ENCODE peak calls at places on chromosomes 3 and 15, in eight cellular contexts. E, N, D, Q, Z, B, M and F are unnamed samples. For H3K4me1, the result is how much of the 10 kb centered on the place peaks cover.

GRCh38 chr3:30631237-30631961 is 25.0 kb downstream of the TGFBR2 start:
- DNase-seq in N (no peak), E (no peak), Q (no peak), Z (peak), D (no peak), B (peak), M (peak), F (no peak)

GRCh38 chr15:70627734-70628541 is 135.4 kb downstream of the UACA start:
- DNase-seq in Q (no peak), M (no peak), N (no peak), E (peak), Z (no peak), D (no peak), B (no peak), F (no peak)

GRCh38 chr3:178320481-178321352 is 215.5 kb upstream of the KCNMB2 start:
- DNase-seq in Z (no peak), D (no peak), B (no peak), N (no peak), E (no peak), Q (peak), M (peak), F (no peak)

GRCh38 chr3:141321109-141321497 is 47.2 kb upstream of the ZBTB38 start:
- DNase-seq in E (no peak), D (no peak), M (peak), Z (no peak), B (no peak), N (no peak), Q (no peak), F (no peak)

GRCh38 chr3:193710286-193711164 is 117.5 kb downstream of the OPA1 start:
- DNase-seq in E (no peak), N (no peak), Q (no peak), D (no peak), B (no peak), M (no peak), Z (no peak), F (no peak)

GRCh38 chr3:165075695-165076094 is 2.6 kb downstream of the SI start:
- DNase-seq in D (no peak), Z (no peak), M (no peak), Q (no peak), B (no peak), E (no peak), N (no peak), F (no peak)

GRCh38 chr15:58454950-58455401 is 23.2 kb downstream of the LIPC start:
- DNase-seq in M (no peak), N (no peak), Z (no peak), D (no peak), Q (no peak), E (no peak), B (no peak), F (no peak)

GRCh38 chr3:188646592-188646991 is 492.6 kb downstream of the LPP start:
- DNase-seq in E (no peak), D (no peak), Q (no peak), Z (no peak), M (peak), B (no peak), N (no peak), F (no peak)

GRCh38 chr3:24375947-24376384 is 118.7 kb downstream of the THRB start:
- DNase-seq in E (no peak), B (no peak), N (no peak), Z (no peak), M (no peak), D (no peak), Q (peak), F (no peak)

GRCh38 chr3:98702166-98702565 is 61.0 kb upstream of the ST3GAL6 start:
- DNase-seq in N (no peak), Z (no peak), D (no peak), M (peak), B (no peak), E (no peak), Q (no peak), F (no peak)

GRCh38 chr3:43766672-43767465 is 76.1 kb downstream of the ABHD5 start:
- DNase-seq in D (no peak), Q (no peak), N (no peak), M (no peak), B (no peak), Z (no peak), E (no peak), F (no peak)

GRCh38 chr15:44193651-44194396 is 1.2 kb downstream of the FRMD5 start:
- DNase-seq in B (no peak), M (peak), E (no peak), D (no peak), N (no peak), Q (no peak), Z (no peak), F (no peak)

GRCh38 chr3:76991165-76991564 is 48.7 kb upstream of the ROBO2 start:
- DNase-seq in E (no peak), N (no peak), B (no peak), D (no peak), Q (no peak), Z (no peak), M (no peak), F (no peak)

GRCh38 chr15:90619468-90619867 is 89.7 kb downstream of the CRTC3 start:
- DNase-seq in Q (no peak), D (no peak), Z (no peak), E (no peak), M (no peak), B (no peak), N (no peak), F (no peak)

GRCh38 chr3:60979861-60980739 is 271.2 kb downstream of the FHIT start:
- DNase-seq in D (no peak), M (peak), Q (no peak), N (no peak), E (no peak), B (no peak), Z (no peak), F (no peak)

GRCh38 chr15:57391537-57391936 is 15.2 kb downstream of the CGNL1 start:
- DNase-seq in Q (no peak), D (no peak), E (no peak), B (no peak), M (no peak), Z (no peak), N (no peak), F (no peak)

GRCh38 chr3:10378742-10379141 is 57.8 kb upstream of the SEC13 start:
- DNase-seq in E (no peak), Z (no peak), D (no peak), Q (no peak), N (no peak), M (no peak), B (no peak), F (no peak)

GRCh38 chr15:31223478-31224350 is 102.9 kb upstream of the KLF13 start:
- DNase-seq in Z (no peak), N (no peak), D (no peak), B (no peak), E (no peak), M (no peak), Q (no peak), F (no peak)

GRCh38 chr3:101827211-101828174 is 21.8 kb upstream of the NFKBIZ start:
- DNase-seq in B (peak), D (no peak), Z (peak), Q (peak), M (peak), N (peak), E (peak), F (peak)

GRCh38 chr3:105730973-105731372 is 137.8 kb downstream of the CBLB start:
- DNase-seq in Q (no peak), N (no peak), M (no peak), E (no peak), Z (no peak), B (no peak), D (no peak), F (no peak)

GRCh38 chr15:59892995-59893394 is 111.1 kb upstream of the FOXB1 start:
- DNase-seq in D (no peak), B (no peak), Z (no peak), N (no peak), Q (no peak), E (no peak), M (no peak), F (no peak)

DNA sequence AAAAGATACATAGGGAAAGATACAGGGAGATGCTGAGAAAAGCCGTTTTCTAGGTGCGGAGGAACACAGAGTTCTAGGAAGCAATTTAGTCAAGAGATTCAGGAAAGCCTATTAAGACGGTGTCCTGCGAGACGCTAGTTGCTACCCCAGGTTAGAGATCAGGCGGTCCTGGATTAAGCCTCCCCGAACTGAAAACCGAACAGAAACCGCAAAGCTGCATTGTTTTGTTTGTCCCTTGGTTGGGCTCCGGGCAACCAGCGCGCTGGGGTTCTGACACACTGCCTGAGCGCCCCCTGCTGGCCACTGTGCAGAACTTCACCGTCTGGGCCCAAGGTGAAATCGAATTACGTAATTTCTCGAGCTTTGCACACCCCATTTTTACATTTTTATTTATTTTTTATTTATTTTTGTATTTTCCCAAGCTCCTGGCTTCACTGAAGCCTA is 37.3 kb upstream of the NDUFB4 start:
- DNase-seq in Z (peak), M (peak), N (peak), B (peak), D (no peak), Q (peak), E (peak), F (peak)
- H3K4me3 ChIP-seq in Z (peak), M (peak), N (peak), B (no peak), D (peak), Q (no peak), E (peak), F (peak)

DNA sequence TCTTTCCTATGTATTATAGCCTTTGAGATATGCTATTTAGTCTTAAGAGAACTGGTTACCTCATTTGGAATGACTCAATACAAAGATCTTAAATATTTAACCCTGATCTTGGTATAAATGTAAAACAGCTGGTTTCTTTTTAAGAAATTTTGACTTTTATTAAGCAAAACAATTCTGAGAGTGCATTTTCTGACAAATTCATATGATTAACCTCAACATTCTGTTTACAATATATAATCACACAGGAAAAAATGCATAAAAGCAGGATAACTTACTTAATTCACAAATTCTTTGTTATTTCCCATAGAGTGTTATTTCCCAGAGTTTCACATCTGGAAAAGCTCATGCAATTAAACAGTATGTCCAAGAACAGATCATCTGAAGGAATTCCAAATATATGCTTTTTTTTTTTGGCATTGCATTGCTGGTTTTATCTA is 400.4 kb upstream of the THBS1 start:
- DNase-seq in D (no peak), Q (no peak), M (peak), N (no peak), B (no peak), E (no peak), Z (no peak), F (no peak)
- H3K27ac ChIP-seq in D (no peak), Q (no peak), M (no peak), N (no peak), B (no peak), E (peak), Z (no peak), F (no peak)

GRCh38 chr3:114622001-114622400 is 328.2 kb downstream of the TIGIT start:
- DNase-seq in Z (no peak), E (no peak), Q (no peak), B (no peak), M (peak), D (no peak), N (no peak), F (no peak)

GRCh38 chr3:114626751-114627150 is 332.9 kb downstream of the TIGIT start:
- DNase-seq in Z (no peak), B (no peak), Q (no peak), D (no peak), E (no peak), N (no peak), M (no peak), F (no peak)

GRCh38 chr3:114623420-114624046 is 329.7 kb downstream of the TIGIT start:
- DNase-seq in B (no peak), N (no peak), D (no peak), Q (no peak), M (no peak), Z (no peak), E (peak), F (no peak)

GRCh38 chr3:114624047-114624445 is 330.2 kb downstream of the TIGIT start:
- DNase-seq in N (no peak), Z (peak), B (no peak), D (no peak), Q (peak), M (peak), E (peak), F (no peak)

GRCh38 chr3:114624676-114625181 is 330.9 kb downstream of the TIGIT start:
- DNase-seq in B (no peak), Z (peak), E (peak), M (peak), N (peak), D (no peak), Q (peak), F (peak)
- H3K4me1 ChIP-seq in B (under half), Z (half or more), E (under half), M (under half), N (under half), D (half or more), Q (under half), F (under half)

DNA sequence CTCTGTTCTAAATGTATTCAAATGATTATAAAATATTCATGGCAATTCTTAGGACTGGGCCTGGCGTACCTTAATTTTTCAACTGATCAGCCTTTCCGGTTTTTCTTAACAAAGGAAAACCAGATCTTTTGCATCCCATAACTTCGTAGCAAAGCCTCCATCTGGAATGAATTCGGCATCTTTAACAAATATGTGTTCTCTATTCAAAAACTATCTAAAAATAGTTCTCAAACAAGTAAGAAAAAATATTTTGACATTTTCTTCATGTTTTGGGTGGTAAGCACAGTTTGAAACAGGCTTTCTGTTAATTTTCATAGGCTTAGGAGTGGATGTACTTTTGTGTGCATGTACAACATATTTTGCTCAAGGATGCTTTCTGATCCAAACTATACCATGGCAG is 55.0 kb downstream of the RBMS3 start:
- DNase-seq in N (no peak), E (no peak), M (no peak), Q (no peak), D (no peak), Z (no peak), B (no peak), F (no peak)
- H3K4me3 ChIP-seq in N (peak), E (peak), M (no peak), Q (no peak), D (peak), Z (peak), B (no peak), F (peak)

DNA sequence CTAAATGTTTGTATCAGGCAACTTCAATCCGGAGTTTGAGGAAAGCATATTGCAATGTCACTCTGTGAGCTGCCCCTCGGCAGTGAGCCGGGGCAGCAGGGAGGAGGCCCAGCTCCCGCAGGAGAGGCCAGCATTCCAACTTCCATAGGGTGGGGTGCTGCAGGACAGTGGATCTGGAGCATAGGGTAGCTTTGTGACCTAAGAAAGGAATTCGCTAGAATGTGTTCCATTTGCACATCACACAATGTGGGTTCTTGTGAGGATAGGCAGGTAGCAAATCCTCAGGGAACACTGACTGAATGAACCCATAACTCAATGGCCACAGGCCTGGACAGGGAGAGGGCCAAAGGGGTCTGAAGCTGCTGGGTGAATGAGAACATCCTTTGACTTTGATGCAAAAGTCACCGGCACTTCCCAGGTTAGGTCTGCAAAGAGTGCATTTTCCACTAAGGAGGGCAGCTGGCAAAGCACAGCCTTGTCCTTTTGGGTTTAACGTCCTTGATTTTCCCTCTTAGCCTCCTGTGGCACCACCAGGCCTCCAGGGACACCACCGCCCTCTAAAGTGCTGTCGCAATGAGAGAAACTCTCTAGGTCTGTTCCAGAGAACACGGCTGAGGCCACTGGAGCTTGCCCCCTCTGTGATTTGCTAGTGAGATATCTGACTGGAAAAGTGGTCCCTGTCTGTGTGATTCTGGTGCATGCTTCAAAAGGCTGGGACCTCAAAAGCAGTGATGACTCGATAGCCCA is 36.2 kb downstream of the GABRB3 start:
- DNase-seq in Z (no peak), N (no peak), E (no peak), D (no peak), Q (no peak), M (no peak), B (no peak), F (no peak)
- H3K27ac ChIP-seq in Z (no peak), N (no peak), E (no peak), D (no peak), Q (no peak), M (no peak), B (no peak), F (no peak)

GRCh38 chr15:98787936-98788757 is 139.8 kb downstream of the IGF1R start:
- DNase-seq in E (no peak), M (peak), B (no peak), N (peak), Z (no peak), Q (no peak), D (no peak), F (no peak)

GRCh38 chr15:98786706-98787105 is 138.4 kb downstream of the IGF1R start:
- DNase-seq in E (no peak), Z (no peak), Q (no peak), N (no peak), B (no peak), M (no peak), D (no peak), F (no peak)

GRCh38 chr15:98787190-98787589 is 138.9 kb downstream of the IGF1R start:
- DNase-seq in Q (no peak), Z (no peak), N (no peak), D (no peak), B (no peak), M (no peak), E (no peak), F (no peak)

GRCh38 chr15:98785796-98786581 is 137.7 kb downstream of the IGF1R start:
- DNase-seq in B (no peak), Z (no peak), Q (peak), N (no peak), E (no peak), D (no peak), M (no peak), F (no peak)

DNA sequence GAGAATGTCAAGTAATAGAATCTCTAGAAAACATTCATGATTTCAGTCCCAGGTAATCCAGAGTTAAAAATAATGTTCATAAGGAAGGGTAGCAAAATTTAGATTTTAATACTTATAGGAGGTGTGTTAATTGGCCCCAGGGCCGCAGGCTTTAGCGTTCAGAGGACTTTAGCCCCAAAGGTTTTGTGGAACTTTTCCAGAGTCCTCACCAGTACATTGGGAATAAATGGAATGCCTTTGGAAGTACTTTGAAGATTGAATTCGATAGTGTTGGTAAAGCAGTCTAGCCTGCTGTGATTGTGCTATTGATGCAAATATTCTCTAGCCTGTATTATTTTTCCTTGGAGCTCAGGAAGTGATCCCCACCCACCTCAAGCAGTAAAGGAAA is 137.1 kb downstream of the IGF1R start:
- DNase-seq in Q (no peak), M (no peak), D (no peak), B (no peak), E (no peak), Z (no peak), N (no peak), F (no peak)
- H3K4me1 ChIP-seq in Q (half or more), M (under half), D (half or more), B (under half), E (under half), Z (under half), N (under half), F (under half)